ENCODE peak calls at places on chromosomes 11 and 22, in eight cellular contexts. P is testis, Z is Caco-2, D is cardiac muscle cell, G is IMR-90, W is nephron progenitor cell, E is B cell, K is astrocyte of the spinal cord. L is an unnamed sample.

GRCh38 chr11:72578051-72578450 is 96.2 kb downstream of the PDE2A start:
- DNase-seq in W (no peak), E (no peak), G (no peak), P (no peak), K (no peak), Z (peak), D (no peak), L (no peak)

GRCh38 chr22:49638788-49639187 is 188.9 kb downstream of the BRD1 start:
- DNase-seq in K (peak), P (peak), W (no peak), D (no peak), G (no peak), E (no peak), Z (no peak), L (no peak)

GRCh38 chr22:19986410-19987341 is 29.9 kb downstream of the ARVCF start:
- DNase-seq in Z (no peak), E (peak), W (peak), K (peak), P (peak), G (peak), D (peak), L (peak)

GRCh38 chr11:48114740-48115139 is 101.9 kb upstream of the OR4B1 start:
- DNase-seq in P (no peak), G (no peak), D (no peak), E (no peak), K (no peak), W (no peak), Z (no peak), L (no peak)

GRCh38 chr11:75576445-75577049 is 14.5 kb downstream of the SERPINH1 start:
- DNase-seq in G (peak), P (peak), Z (peak), E (peak), K (peak), W (no peak), D (no peak), L (peak)

GRCh38 chr11:117796456-117797428 is at the start of gene DSCAML1:
- DNase-seq in Z (no peak), K (no peak), E (no peak), D (peak), G (no peak), W (peak), P (peak), L (peak)

GRCh38 chr11:62974848-62975522 is 9.8 kb downstream of the SLC22A6 start:
- DNase-seq in Z (no peak), W (peak), E (no peak), K (no peak), D (peak), G (no peak), P (peak), L (no peak)

GRCh38 chr11:76785513-76785912 is 2.4 kb downstream of the TSKU start:
- DNase-seq in P (no peak), W (no peak), K (no peak), D (no peak), Z (no peak), E (no peak), G (no peak), L (no peak)

GRCh38 chr11:61888590-61888989 is 2.8 kb downstream of the FADS3 start:
- DNase-seq in Z (no peak), P (no peak), D (no peak), K (no peak), E (no peak), G (no peak), W (no peak), L (no peak)

GRCh38 chr11:2577071-2578005 is 122.5 kb downstream of the KCNQ1OT1 start:
- DNase-seq in G (no peak), Z (peak), D (peak), P (no peak), K (no peak), E (peak), W (peak), L (no peak)

GRCh38 chr11:4090258-4090657 is 4.3 kb upstream of the RRM1 start:
- DNase-seq in Z (no peak), D (no peak), P (no peak), K (no peak), W (no peak), E (no peak), G (no peak), L (no peak)

GRCh38 chr22:19622061-19622441 is 92.3 kb upstream of the SEPTIN5 start:
- DNase-seq in D (no peak), G (no peak), K (no peak), E (peak), W (no peak), Z (no peak), P (no peak), L (peak)

GRCh38 chr11:32386770-32387377 is 48.5 kb downstream of the WT1 start:
- DNase-seq in K (peak), W (no peak), D (peak), E (no peak), P (no peak), G (peak), Z (no peak), L (no peak)

GRCh38 chr22:46588279-46589140 is 31.7 kb upstream of the GRAMD4 start:
- DNase-seq in D (peak), G (no peak), K (no peak), W (no peak), Z (no peak), P (no peak), E (no peak), L (no peak)

GRCh38 chr11:76491644-76492043 is 46.8 kb downstream of the EMSY start:
- DNase-seq in E (no peak), P (no peak), G (no peak), Z (no peak), W (no peak), D (no peak), K (no peak), L (no peak)

GRCh38 chr11:119189393-119189792 is 4.1 kb downstream of the NHERF4 start:
- DNase-seq in P (no peak), D (no peak), W (no peak), K (no peak), G (no peak), Z (no peak), E (no peak), L (no peak)

GRCh38 chr11:32785262-32785661 is 9.2 kb downstream of the CCDC73 start:
- DNase-seq in G (no peak), K (no peak), Z (no peak), E (no peak), D (no peak), W (peak), P (no peak), L (no peak)

GRCh38 chr11:130137999-130138398 is 21.6 kb upstream of the ST14 start:
- DNase-seq in P (no peak), W (no peak), G (no peak), E (no peak), Z (no peak), D (no peak), K (no peak), L (no peak)

GRCh38 chr22:19714320-19715252 is at the start of gene SEPTIN5:
- DNase-seq in W (peak), Z (no peak), K (no peak), D (peak), G (no peak), E (no peak), P (no peak), L (no peak)

GRCh38 chr22:27507066-27507715 is 294.4 kb downstream of the MN1 start:
- DNase-seq in Z (no peak), K (no peak), G (no peak), E (no peak), P (no peak), W (no peak), D (no peak), L (no peak)

GRCh38 chr11:65719887-65720236 is 736 bp downstream of the RNASEH2C start:
- DNase-seq in P (no peak), G (peak), W (no peak), D (no peak), Z (no peak), E (no peak), K (peak), L (no peak)

GRCh38 chr11:6062691-6063358 is 32.3 kb upstream of the OR56A1 start:
- DNase-seq in D (no peak), G (no peak), W (no peak), P (no peak), E (no peak), K (no peak), Z (no peak), L (no peak)

GRCh38 chr11:130478204-130478701 is 29.8 kb downstream of the ADAMTS15 start:
- DNase-seq in D (peak), P (peak), Z (peak), K (peak), E (no peak), W (peak), G (peak), L (peak)

GRCh38 chr11:16572946-16573345 is 165.5 kb upstream of the C11orf58 start:
- DNase-seq in G (peak), D (no peak), K (no peak), Z (no peak), W (no peak), E (no peak), P (no peak), L (no peak)

GRCh38 chr11:2797181-2797711 is 88.3 kb downstream of the CDKN1C start:
- DNase-seq in W (no peak), E (peak), D (no peak), P (peak), Z (peak), K (no peak), G (no peak), L (no peak)

GRCh38 chr11:125448136-125448535 is 47.9 kb downstream of the FEZ1 start:
- DNase-seq in G (peak), Z (no peak), D (no peak), K (peak), W (no peak), P (no peak), E (no peak), L (no peak)

GRCh38 chr22:30195245-30196140 is 51.1 kb downstream of the LIF start:
- DNase-seq in D (no peak), W (no peak), P (no peak), E (no peak), K (no peak), G (peak), Z (no peak), L (no peak)

GRCh38 chr22:37019309-37020191 is at the start of the genes MPST and TST:
- DNase-seq in Z (peak), D (peak), P (peak), K (peak), W (peak), G (peak), E (no peak), L (peak)

GRCh38 chr11:15575409-15575808 is 460.7 kb downstream of the INSC start:
- DNase-seq in G (no peak), K (no peak), W (no peak), D (no peak), P (no peak), E (no peak), Z (no peak), L (no peak)

GRCh38 chr11:127993788-127994187 is 593.6 kb downstream of the ETS1 start:
- DNase-seq in P (no peak), K (no peak), E (no peak), D (no peak), W (no peak), Z (no peak), G (no peak), L (no peak)

GRCh38 chr11:119094816-119095065 is 6.9 kb downstream of the DPAGT1 start:
- DNase-seq in P (peak), G (peak), D (peak), E (peak), W (peak), Z (peak), K (peak), L (peak)

GRCh38 chr11:79173615-79174014 is 267.2 kb downstream of the TENM4 start:
- DNase-seq in G (peak), K (peak), D (peak), W (no peak), Z (no peak), P (peak), E (no peak), L (no peak)

GRCh38 chr22:46351131-46351735 is 15.7 kb downstream of the TRMU start:
- DNase-seq in Z (no peak), D (no peak), K (no peak), W (no peak), G (no peak), P (no peak), E (no peak), L (no peak)

GRCh38 chr11:123559418-123559817 is 95.0 kb downstream of the SCN3B start:
- DNase-seq in W (no peak), K (peak), D (no peak), G (peak), E (no peak), P (peak), Z (no peak), L (no peak)

GRCh38 chr22:31872209-31872608 is 72.1 kb upstream of the YWHAH start:
- DNase-seq in Z (no peak), P (no peak), D (no peak), K (no peak), G (no peak), W (no peak), E (no peak), L (no peak)

GRCh38 chr11:95435628-95436353 is 204.8 kb upstream of the SESN3 start:
- DNase-seq in K (no peak), W (no peak), P (no peak), G (no peak), D (no peak), Z (no peak), E (no peak), L (no peak)

GRCh38 chr22:44645531-44645930 is 56.5 kb upstream of the PRR5 start:
- DNase-seq in D (no peak), Z (no peak), E (no peak), P (no peak), G (no peak), W (no peak), K (no peak), L (no peak)

GRCh38 chr22:44647141-44647540 is 54.9 kb upstream of the PRR5 start:
- DNase-seq in P (no peak), Z (no peak), G (no peak), D (no peak), K (no peak), W (no peak), E (no peak), L (no peak)

GRCh38 chr22:44645083-44645482 is 56.9 kb upstream of the PRR5 start:
- DNase-seq in W (no peak), E (no peak), P (no peak), G (no peak), K (no peak), Z (no peak), D (no peak), L (no peak)

GRCh38 chr22:44646668-44647067 is 55.3 kb upstream of the PRR5 start:
- DNase-seq in K (no peak), G (no peak), Z (no peak), W (no peak), E (no peak), D (no peak), P (no peak), L (no peak)

DNA sequence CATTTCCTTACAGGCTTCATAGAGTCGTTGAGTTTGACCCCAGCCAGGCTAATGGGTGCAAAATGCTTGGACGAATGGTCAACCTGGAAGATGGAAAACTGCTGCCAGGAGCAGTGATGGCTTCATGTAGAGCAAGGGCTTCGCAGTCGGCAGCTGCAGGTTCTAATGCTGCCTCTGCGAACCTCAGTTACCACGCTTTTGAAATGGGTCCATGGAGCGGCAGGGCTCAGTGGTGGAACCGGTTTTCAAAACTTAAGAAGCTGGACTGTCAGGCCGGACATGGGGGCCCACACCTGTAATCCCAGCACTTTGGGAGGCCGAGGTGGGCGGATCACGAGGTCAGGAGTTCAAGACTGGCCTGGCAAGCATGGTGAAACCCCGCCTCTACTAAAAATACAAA is 55.9 kb upstream of the PRR5 start:
- DNase-seq in W (no peak), E (no peak), P (no peak), G (no peak), K (no peak), Z (no peak), D (no peak), L (no peak)
- TF ChIP-seq CTCF in W (no peak), E (no peak), P (no peak), G (no peak), K (no peak), Z (no peak), D (no peak), L (no peak)

DNA sequence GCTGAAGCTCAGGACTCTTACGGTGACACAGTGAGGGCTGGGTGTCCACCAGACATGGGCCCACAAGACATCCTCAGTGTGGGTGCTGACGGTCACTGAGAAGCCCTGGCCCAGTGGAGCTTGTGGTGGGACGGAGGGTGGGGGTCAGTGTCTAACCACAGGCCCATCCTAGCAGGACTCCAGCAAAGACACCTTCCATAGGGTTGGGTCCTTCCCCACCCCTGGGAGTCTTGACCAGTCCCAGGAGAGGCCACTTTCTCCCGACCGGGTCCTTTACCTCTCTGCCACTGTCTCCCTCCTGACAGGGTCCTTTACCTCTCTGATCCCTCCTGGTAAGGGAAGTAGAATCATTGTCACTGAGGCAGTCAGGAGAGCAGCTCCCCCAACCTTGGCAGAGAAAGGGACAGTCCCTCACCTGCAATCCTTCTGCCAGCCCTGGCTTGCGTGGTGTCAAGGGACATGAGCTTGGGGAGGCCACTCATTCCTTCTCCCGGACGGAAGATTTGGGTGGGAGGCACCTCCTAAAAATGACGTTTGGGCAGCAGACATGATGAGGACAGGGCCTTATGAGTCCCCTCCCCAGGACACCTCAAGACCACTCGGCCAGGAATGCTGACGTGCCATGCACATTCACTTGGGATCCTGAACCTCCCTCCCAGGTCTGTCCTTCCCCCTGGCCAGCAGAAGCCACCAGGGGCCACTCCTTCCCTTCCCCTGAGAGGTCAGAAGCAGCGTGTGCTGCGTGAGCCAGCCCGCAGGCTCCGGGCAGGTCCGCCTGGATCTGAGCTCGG is 91.5 kb upstream of the FGF3 start:
- DNase-seq in P (no peak), E (no peak), W (no peak), K (no peak), G (no peak), D (no peak), Z (peak), L (no peak)
- TF ChIP-seq CTCF in P (no peak), E (no peak), W (no peak), K (no peak), G (peak), D (no peak), Z (peak), L (no peak)

GRCh38 chr22:23128269-23129108 is 13.3 kb downstream of the RSPH14 start:
- DNase-seq in Z (peak), K (peak), P (peak), D (peak), E (peak), W (peak), G (peak), L (peak)
- TF ChIP-seq CTCF in Z (peak), K (peak), P (peak), D (peak), E (peak), W (peak), G (peak), L (peak)

DNA sequence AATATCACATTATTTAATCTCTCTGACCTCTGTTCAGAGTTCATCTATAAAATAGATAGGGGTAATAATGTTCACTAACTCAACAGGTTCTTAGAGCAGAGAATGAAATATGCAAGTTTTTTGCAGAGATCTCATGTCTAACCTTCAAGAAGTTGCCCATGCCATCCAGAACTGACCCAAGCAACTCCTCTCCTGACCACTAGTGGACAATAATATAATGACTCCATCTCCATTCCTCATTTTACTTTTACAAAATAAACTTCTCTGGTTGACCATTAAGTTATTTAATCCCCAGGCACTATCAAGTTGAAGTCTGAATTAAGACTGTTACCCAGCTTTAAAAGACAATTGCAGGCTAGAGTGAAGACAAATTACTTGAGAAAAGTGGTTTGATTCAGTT is 382.6 kb downstream of the KCNA4 start:
- DNase-seq in D (no peak), W (no peak), P (no peak), G (no peak), E (no peak), Z (no peak), K (no peak), L (no peak)
- TF ChIP-seq CTCF in D (peak), W (no peak), P (peak), G (peak), E (no peak), Z (no peak), K (peak), L (no peak)

DNA sequence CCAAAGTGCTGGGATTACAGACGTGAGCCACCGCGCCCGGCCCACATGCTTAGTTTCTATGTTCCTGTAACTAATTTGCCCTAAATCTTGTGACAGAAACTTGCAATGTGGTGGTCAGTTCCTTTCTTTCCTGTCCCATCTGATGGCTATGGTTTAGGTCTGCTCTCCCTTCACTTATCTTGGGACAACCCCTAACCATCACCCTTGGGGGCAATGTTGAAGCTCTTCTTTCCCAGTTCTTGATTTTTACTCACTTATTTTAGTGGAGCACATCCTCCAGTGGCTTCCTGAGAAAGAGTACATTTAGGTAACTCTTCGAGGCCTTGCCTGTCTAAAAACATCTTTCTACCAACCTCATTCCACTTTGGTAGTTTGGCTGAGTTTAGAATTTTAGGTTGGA is 7.3 kb downstream of the SREBF2 start:
- DNase-seq in D (no peak), K (no peak), W (no peak), G (no peak), Z (no peak), E (no peak), P (no peak), L (no peak)
- TF ChIP-seq CTCF in D (no peak), K (no peak), W (no peak), G (no peak), Z (no peak), E (no peak), P (no peak), L (no peak)

GRCh38 chr11:67583319-67584204 is at the start of gene GSTP1:
- DNase-seq in E (peak), K (peak), D (peak), Z (peak), P (peak), G (peak), W (peak), L (peak)
- TF ChIP-seq CTCF in E (peak), K (peak), D (peak), Z (peak), P (peak), G (peak), W (peak), L (peak)